ENCODE peak calls at places on chromosomes 6 and 20, in six cellular contexts. A is fibroblast of lung, V is MM.1S, R is IMR-90, W is PC-9, B is A549. E is an unnamed sample. For H3K4me1, the result is how much of the 10 kb centered on the place peaks cover.

GRCh38 chr20:42125426-42125825 is 507.2 kb upstream of the CHD6 start:
- DNase-seq in V (peak), A (no peak), R (no peak), W (no peak), B (no peak), E (no peak)

GRCh38 chr20:46549188-46549967 is 1.1 kb downstream of the OCSTAMP start:
- DNase-seq in W (no peak), R (no peak), B (no peak), A (no peak), V (peak), E (no peak)

GRCh38 chr6:151763303-151763702 is 44.2 kb upstream of the ESR1 start:
- DNase-seq in A (peak), V (no peak), R (peak), W (peak), B (no peak), E (peak)

GRCh38 chr6:27441001-27441400 is 31.9 kb downstream of the ZNF184 start:
- DNase-seq in V (no peak), A (no peak), R (peak), B (no peak), W (no peak), E (no peak)

GRCh38 chr20:36573798-36574277 is 441 bp downstream of the TGIF2 start:
- DNase-seq in R (no peak), B (no peak), W (no peak), A (no peak), V (peak), E (peak)

GRCh38 chr20:48676125-48676524 is 151.7 kb downstream of the PREX1 start:
- DNase-seq in B (no peak), W (no peak), V (no peak), A (no peak), R (no peak), E (peak)

GRCh38 chr6:105748737-105749161 is 337.4 kb upstream of the PRDM1 start:
- DNase-seq in B (peak), W (peak), A (peak), R (peak), V (no peak), E (peak)

GRCh38 chr6:7475081-7475480 is 66.4 kb upstream of the DSP start:
- DNase-seq in W (no peak), R (no peak), B (no peak), A (no peak), V (no peak), E (no peak)

GRCh38 chr6:152334555-152334954 is 302.6 kb downstream of the SYNE1 start:
- DNase-seq in R (no peak), W (no peak), A (no peak), V (no peak), B (no peak), E (no peak)

GRCh38 chr6:34810936-34811632 is 19.2 kb downstream of the BLTP3A start:
- DNase-seq in R (peak), W (peak), V (peak), B (peak), A (peak), E (no peak)

GRCh38 chr20:36392989-36393388 is 86.8 kb downstream of the DLGAP4 start:
- DNase-seq in R (no peak), W (no peak), V (no peak), B (no peak), A (no peak), E (no peak)

GRCh38 chr6:140480852-140481251 is 1106.4 kb upstream of the CITED2 start:
- DNase-seq in W (no peak), R (peak), V (no peak), B (no peak), A (peak), E (no peak)

GRCh38 chr20:5524886-5525285 is 208.1 kb upstream of the PROKR2 start:
- DNase-seq in R (no peak), W (no peak), V (no peak), A (no peak), B (no peak), E (no peak)

GRCh38 chr6:136067731-136068341 is 182.3 kb downstream of the MTFR2 start:
- DNase-seq in B (no peak), R (peak), V (no peak), W (peak), A (peak), E (peak)

DNA sequence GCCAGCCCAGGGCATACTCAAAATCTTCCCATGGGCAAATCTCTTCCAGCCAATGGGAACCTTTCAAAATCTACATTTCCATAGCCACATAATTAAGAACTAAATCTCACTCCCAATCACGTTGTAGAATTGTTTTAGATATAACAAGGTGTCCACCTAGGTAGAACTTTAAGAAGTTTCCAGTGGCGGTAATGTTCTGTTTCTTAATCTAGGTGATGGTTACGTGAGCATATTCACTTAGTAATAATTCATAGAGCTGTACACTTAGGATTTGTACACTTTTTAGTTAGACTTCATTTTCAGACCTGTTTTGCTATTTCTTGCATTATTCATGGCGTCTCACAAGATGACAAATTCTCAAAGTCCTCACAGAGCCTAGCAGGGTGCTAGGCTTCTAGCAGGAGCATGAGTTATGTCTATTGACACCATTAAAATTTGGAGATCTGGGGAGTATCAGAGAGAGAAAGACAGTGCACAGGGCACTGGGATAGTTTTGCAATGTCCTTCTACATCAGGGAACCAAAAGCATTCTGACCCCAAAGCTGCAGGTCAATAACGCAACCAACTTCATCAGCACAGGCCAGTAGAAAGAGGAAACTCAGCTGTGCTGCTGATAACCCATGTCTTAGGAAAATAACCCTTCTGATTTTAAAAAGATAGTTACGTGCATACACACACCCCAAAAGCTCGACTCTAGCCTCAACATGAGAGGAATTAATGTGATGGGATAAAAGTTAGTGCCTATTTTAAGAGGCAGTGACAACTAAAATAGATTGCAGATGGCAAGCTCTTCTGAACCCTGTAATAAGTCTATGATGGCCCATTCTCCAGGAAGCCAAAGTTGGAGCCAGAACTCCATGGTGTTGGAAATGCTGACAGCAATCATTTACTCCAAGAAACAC is 518.1 kb upstream of the JARID2 start:
- DNase-seq in V (no peak), R (no peak), A (peak), B (no peak), W (no peak), E (no peak)
- H3K4me1 ChIP-seq in V (under half), R (under half), A (under half), B (under half), W (under half), E (under half)

GRCh38 chr6:124659427-124659826 is 302.8 kb upstream of the RNF217 start:
- DNase-seq in A (no peak), B (peak), W (no peak), V (no peak), R (no peak), E (no peak)
- TF ChIP-seq CTCF in A (no peak), B (no peak), W (no peak), V (no peak), R (no peak), E (no peak)

GRCh38 chr6:15682965-15683822 is 20.4 kb upstream of the DTNBP1 start:
- DNase-seq in W (no peak), B (no peak), V (no peak), A (no peak), R (no peak), E (no peak)
- H3K4me2 ChIP-seq in W (no peak), B (no peak), V (no peak), A (no peak), R (no peak), E (no peak)

GRCh38 chr6:45924763-45925342 is 90.8 kb downstream of the CLIC5 start:
- DNase-seq in V (no peak), R (no peak), A (no peak), W (no peak), B (no peak), E (no peak)

GRCh38 chr6:45920819-45921511 is 94.7 kb downstream of the CLIC5 start:
- DNase-seq in W (no peak), B (no peak), A (no peak), V (no peak), R (no peak), E (no peak)

GRCh38 chr6:45923831-45924391 is 91.7 kb downstream of the CLIC5 start:
- DNase-seq in V (peak), B (no peak), W (peak), R (peak), A (peak), E (no peak)

GRCh38 chr6:45922728-45923351 is 92.8 kb downstream of the CLIC5 start:
- DNase-seq in V (peak), R (peak), B (peak), A (peak), W (peak), E (peak)

DNA sequence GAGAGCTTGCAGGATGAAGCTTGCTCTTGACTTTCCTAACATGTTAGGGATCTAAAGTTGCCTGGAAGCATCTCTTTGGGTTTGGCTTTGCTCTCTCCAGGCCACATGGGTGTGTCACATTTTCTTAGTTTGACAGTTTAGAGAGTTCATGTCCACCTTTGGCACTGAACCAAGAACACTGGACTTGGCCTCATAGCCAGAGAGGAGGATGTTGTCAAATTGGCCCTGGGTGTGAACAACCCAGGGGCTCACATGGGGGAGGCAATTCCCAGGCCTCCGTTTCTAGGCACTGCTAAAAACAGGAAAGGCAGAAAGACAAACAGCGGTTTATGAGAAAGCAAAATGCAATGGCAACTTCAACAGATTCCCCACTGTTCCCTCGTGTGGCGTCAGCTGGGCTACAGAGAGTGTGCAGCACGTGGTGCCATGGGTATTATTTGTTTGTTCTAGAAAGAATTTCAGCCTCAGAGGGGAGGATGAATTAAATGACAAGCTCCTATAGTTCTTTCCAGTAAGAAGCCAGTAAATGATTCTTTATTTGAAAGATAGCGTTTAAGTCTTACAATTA is 93.9 kb downstream of the CLIC5 start:
- DNase-seq in W (no peak), A (no peak), V (no peak), B (no peak), R (no peak), E (peak)
- H3K4me1 ChIP-seq in W (under half), A (under half), V (under half), B (under half), R (under half), E (under half)

GRCh38 chr20:52890130-52890529 is 82.0 kb upstream of the TSHZ2 start:
- DNase-seq in V (no peak), W (no peak), B (no peak), R (no peak), A (no peak), E (no peak)

GRCh38 chr20:52892023-52892422 is 80.1 kb upstream of the TSHZ2 start:
- DNase-seq in B (no peak), A (no peak), W (no peak), R (no peak), V (no peak), E (no peak)

GRCh38 chr20:52888096-52888495 is 84.1 kb upstream of the TSHZ2 start:
- DNase-seq in V (no peak), B (no peak), A (no peak), W (no peak), R (no peak), E (no peak)

GRCh38 chr20:52893498-52893897 is 78.7 kb upstream of the TSHZ2 start:
- DNase-seq in B (no peak), W (no peak), R (no peak), A (no peak), V (no peak), E (no peak)

DNA sequence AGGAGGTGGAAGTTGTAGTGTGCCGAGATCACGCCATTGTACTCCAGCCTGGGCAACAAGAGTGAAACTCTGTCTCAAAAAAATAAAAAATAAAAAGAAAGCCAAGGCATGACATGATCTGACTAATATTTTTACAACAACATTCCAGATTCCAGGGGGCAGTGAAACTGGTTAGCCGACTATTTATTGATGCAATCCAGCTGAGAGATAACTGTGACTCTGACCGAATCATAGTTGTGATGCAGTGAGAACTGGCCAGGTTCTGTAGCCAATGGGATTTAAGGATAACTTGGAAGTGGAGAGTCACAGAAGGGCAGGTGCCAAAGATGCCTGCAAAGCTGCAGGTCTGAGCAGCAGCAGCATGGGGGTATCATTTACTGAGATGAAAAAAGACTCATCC is 82.9 kb upstream of the TSHZ2 start:
- DNase-seq in V (no peak), B (no peak), A (peak), W (no peak), R (no peak), E (no peak)
- TF ChIP-seq CTCF in V (no peak), B (no peak), A (no peak), W (no peak), R (no peak), E (no peak)

GRCh38 chr20:19727251-19727847 is 30.7 kb upstream of the RIN2 start:
- DNase-seq in W (no peak), R (no peak), A (no peak), B (no peak), V (no peak), E (no peak)
- H3K4me2 ChIP-seq in W (no peak), R (no peak), A (no peak), B (no peak), V (no peak), E (no peak)